ENCODE peak calls at places on chromosome 13, in eight cellular contexts. U is aorta, W is cerebellum, Z is fibroblast of lung, C is HFF-Myc, I is fibroblast of the aortic adventitia, N is HAP-1, E is NCI-H2081. P is an unnamed sample.

GRCh38 chr13:91058066-91058465 is 289.4 kb upstream of the MIR17HG start:
- DNase-seq in Z (peak), U (no peak), C (no peak), W (no peak), N (no peak), E (no peak), I (no peak), P (no peak)

GRCh38 chr13:96817336-96817941 is 176.8 kb downstream of the OXGR1 start:
- DNase-seq in Z (peak), W (no peak), C (no peak), I (peak), N (peak), E (peak), U (no peak), P (no peak)

GRCh38 chr13:90867336-90867683 is 480.2 kb upstream of the MIR17HG start:
- DNase-seq in I (peak), U (peak), E (peak), C (peak), N (peak), Z (peak), W (peak), P (no peak)

GRCh38 chr13:73465629-73465974 is 406.8 kb downstream of the KLF5 start:
- DNase-seq in C (no peak), N (no peak), U (no peak), W (no peak), E (no peak), Z (peak), I (peak), P (no peak)

GRCh38 chr13:24745861-24746617 is 17.9 kb upstream of the RNF17 start:
- DNase-seq in U (no peak), W (no peak), C (no peak), E (no peak), I (no peak), Z (peak), N (no peak), P (no peak)

GRCh38 chr13:112172641-112173171 is 105.8 kb downstream of the SOX1 start:
- DNase-seq in Z (no peak), C (no peak), I (no peak), N (no peak), U (no peak), W (peak), E (no peak), P (peak)

GRCh38 chr13:73849292-73849691 is 284.9 kb downstream of the KLF12 start:
- DNase-seq in E (peak), N (peak), Z (peak), W (no peak), I (peak), C (peak), U (no peak), P (no peak)

GRCh38 chr13:32734511-32734910 is 148.3 kb downstream of the PDS5B start:
- DNase-seq in U (no peak), C (peak), W (peak), Z (peak), N (peak), I (peak), E (no peak), P (no peak)

GRCh38 chr13:23899555-23899954 is 2.3 kb upstream of the C1QTNF9B start:
- DNase-seq in E (peak), N (peak), W (no peak), I (peak), C (peak), U (no peak), Z (peak), P (no peak)

GRCh38 chr13:48318014-48318713 is 14.6 kb downstream of the RB1 start:
- DNase-seq in E (no peak), I (no peak), N (no peak), U (peak), W (no peak), C (no peak), Z (no peak), P (no peak)

GRCh38 chr13:73201601-73202000 is 142.8 kb downstream of the KLF5 start:
- DNase-seq in Z (no peak), U (no peak), N (no peak), E (no peak), W (no peak), C (no peak), I (no peak), P (no peak)

GRCh38 chr13:73779881-73780280 is 354.3 kb downstream of the KLF12 start:
- DNase-seq in W (no peak), C (no peak), N (no peak), I (no peak), Z (no peak), E (no peak), U (no peak), P (no peak)

GRCh38 chr13:105377452-105377851 is 1158.0 kb downstream of the EFNB2 start:
- DNase-seq in W (no peak), Z (peak), C (no peak), U (no peak), E (no peak), N (no peak), I (no peak), P (no peak)

GRCh38 chr13:41061914-41062837 is 867 bp downstream of the WBP4 start:
- DNase-seq in C (no peak), Z (peak), E (no peak), U (no peak), N (no peak), W (peak), I (peak), P (no peak)

GRCh38 chr13:48121733-48122132 is 26.8 kb upstream of the MED4 start:
- DNase-seq in U (no peak), W (no peak), E (no peak), C (no peak), I (peak), Z (peak), N (no peak), P (no peak)

GRCh38 chr13:113075711-113076110 is 29.9 kb upstream of the F7 start:
- DNase-seq in Z (no peak), W (no peak), I (no peak), C (no peak), N (no peak), U (peak), E (no peak), P (no peak)

GRCh38 chr13:90307136-90307535 is 1040.4 kb upstream of the MIR17HG start:
- DNase-seq in C (no peak), W (no peak), E (no peak), I (no peak), N (no peak), Z (no peak), U (no peak), P (no peak)

GRCh38 chr13:44622259-44622658 is 46.1 kb upstream of the TSC22D1 start:
- DNase-seq in C (no peak), Z (no peak), E (no peak), W (no peak), U (no peak), N (peak), I (peak), P (no peak)

GRCh38 chr13:110685305-110685704 is 20.6 kb downstream of the CARS2 start:
- DNase-seq in Z (peak), W (no peak), U (no peak), N (no peak), I (no peak), C (no peak), E (no peak), P (no peak)

GRCh38 chr13:93344048-93344447 is 117.4 kb downstream of the GPC6 start:
- DNase-seq in I (no peak), U (no peak), N (no peak), E (no peak), C (no peak), Z (no peak), W (no peak), P (no peak)

GRCh38 chr13:78430811-78431210 is 172.5 kb downstream of the POU4F1 start:
- DNase-seq in W (no peak), I (no peak), C (no peak), Z (no peak), E (no peak), U (no peak), N (no peak), P (no peak)

GRCh38 chr13:30345426-30346100 is 38.2 kb upstream of the KATNAL1 start:
- DNase-seq in I (no peak), W (no peak), E (no peak), C (no peak), U (no peak), N (no peak), Z (no peak), P (no peak)